ENCODE peak calls at places on chromosomes 11 and 22, in nine cellular contexts. One of them, this sample, is unnamed.
A peak's percentile ranks its signal among the peaks of the same experiment; 100 is the strongest.

GRCh38 chr11:64165842-64166635 is at the start of gene MACROD1:
- DNase-seq in H1: no peak
- DNase-seq in tibial nerve: peak; percentile 71
- DNase-seq in K562: peak; percentile 88
- DNase-seq in upper lobe of left lung: peak; percentile 97
- DNase-seq in A549: peak; percentile 91
- DNase-seq in SK-N-SH: peak; percentile 96
- DNase-seq in HepG2: peak; percentile 86
- DNase-seq in sigmoid colon: peak; percentile 93
- DNase-seq in this sample: peak; percentile 78

GRCh38 chr11:69657911-69658605 is 17.1 kb downstream of the LTO1 start:
- DNase-seq in tibial nerve: no peak
- DNase-seq in upper lobe of left lung: peak; percentile 84
- DNase-seq in K562: no peak
- DNase-seq in H1: no peak
- DNase-seq in A549: no peak
- DNase-seq in SK-N-SH: peak; percentile 38
- DNase-seq in HepG2: peak; percentile 97
- DNase-seq in sigmoid colon: no peak
- DNase-seq in this sample: no peak

GRCh38 chr22:19986410-19987341 is 29.9 kb downstream of the ARVCF start:
- DNase-seq in SK-N-SH: peak; percentile 99
- DNase-seq in tibial nerve: peak; percentile 59
- DNase-seq in K562: peak; percentile 100
- DNase-seq in HepG2: peak; percentile 42
- DNase-seq in sigmoid colon: peak; percentile 89
- DNase-seq in A549: peak; percentile 41
- DNase-seq in upper lobe of left lung: peak; percentile 96
- DNase-seq in H1: no peak
- DNase-seq in this sample: peak; percentile 84

GRCh38 chr11:34749666-34750659 is 129.1 kb downstream of the EHF start:
- DNase-seq in tibial nerve: peak; percentile 89
- DNase-seq in upper lobe of left lung: no peak
- DNase-seq in A549: no peak
- DNase-seq in K562: no peak
- DNase-seq in H1: no peak
- DNase-seq in HepG2: no peak
- DNase-seq in sigmoid colon: peak; percentile 72
- DNase-seq in SK-N-SH: no peak
- DNase-seq in this sample: no peak

GRCh38 chr11:48088682-48089050 is 108.3 kb downstream of the PTPRJ start:
- DNase-seq in H1: no peak
- DNase-seq in A549: no peak
- DNase-seq in SK-N-SH: no peak
- DNase-seq in K562: no peak
- DNase-seq in HepG2: no peak
- DNase-seq in upper lobe of left lung: no peak
- DNase-seq in sigmoid colon: no peak
- DNase-seq in tibial nerve: no peak
- DNase-seq in this sample: no peak

GRCh38 chr11:72556433-72556832 is 117.8 kb downstream of the PDE2A start:
- DNase-seq in tibial nerve: no peak
- DNase-seq in HepG2: no peak
- DNase-seq in H1: no peak
- DNase-seq in sigmoid colon: no peak
- DNase-seq in K562: no peak
- DNase-seq in A549: no peak
- DNase-seq in SK-N-SH: no peak
- DNase-seq in upper lobe of left lung: no peak
- DNase-seq in this sample: no peak

GRCh38 chr11:97136067-97136466 is 746.3 kb downstream of the JRKL start:
- DNase-seq in A549: no peak
- DNase-seq in sigmoid colon: no peak
- DNase-seq in SK-N-SH: no peak
- DNase-seq in tibial nerve: no peak
- DNase-seq in HepG2: no peak
- DNase-seq in K562: no peak
- DNase-seq in upper lobe of left lung: no peak
- DNase-seq in H1: no peak
- DNase-seq in this sample: no peak

GRCh38 chr11:18671246-18671645 is 27.3 kb upstream of the TMEM86A start:
- DNase-seq in A549: no peak
- DNase-seq in upper lobe of left lung: no peak
- DNase-seq in H1: no peak
- DNase-seq in HepG2: no peak
- DNase-seq in K562: no peak
- DNase-seq in sigmoid colon: no peak
- DNase-seq in SK-N-SH: no peak
- DNase-seq in tibial nerve: no peak
- DNase-seq in this sample: no peak

GRCh38 chr11:64415996-64416728 is 57.2 kb downstream of the RPS6KA4 start:
- DNase-seq in tibial nerve: no peak
- DNase-seq in K562: no peak
- DNase-seq in HepG2: no peak
- DNase-seq in H1: no peak
- DNase-seq in A549: no peak
- DNase-seq in sigmoid colon: no peak
- DNase-seq in upper lobe of left lung: no peak
- DNase-seq in SK-N-SH: no peak
- DNase-seq in this sample: no peak

GRCh38 chr11:1682225-1682901 is 14.6 kb upstream of the KRTAP5-6 start:
- DNase-seq in HepG2: peak; percentile 59
- DNase-seq in K562: no peak
- DNase-seq in upper lobe of left lung: no peak
- DNase-seq in sigmoid colon: no peak
- DNase-seq in H1: no peak
- DNase-seq in A549: no peak
- DNase-seq in tibial nerve: no peak
- DNase-seq in SK-N-SH: no peak
- DNase-seq in this sample: peak; percentile 11

GRCh38 chr11:4453118-4453517 is 4.0 kb downstream of the OR52K2 start:
- DNase-seq in tibial nerve: no peak
- DNase-seq in sigmoid colon: no peak
- DNase-seq in SK-N-SH: no peak
- DNase-seq in K562: no peak
- DNase-seq in A549: no peak
- DNase-seq in HepG2: no peak
- DNase-seq in H1: no peak
- DNase-seq in upper lobe of left lung: no peak
- DNase-seq in this sample: no peak

GRCh38 chr22:46149998-46150549 is at the start of gene PPARA:
- DNase-seq in A549: peak; percentile 51
- DNase-seq in upper lobe of left lung: peak; percentile 99
- DNase-seq in sigmoid colon: peak; percentile 94
- DNase-seq in HepG2: peak; percentile 46
- DNase-seq in tibial nerve: peak; percentile 82
- DNase-seq in H1: no peak
- DNase-seq in K562: peak; percentile 97
- DNase-seq in SK-N-SH: peak; percentile 100
- DNase-seq in this sample: peak; percentile 90

GRCh38 chr11:120316880-120317688 is 8.0 kb upstream of the TLCD5 start:
- DNase-seq in H1: no peak
- DNase-seq in HepG2: no peak
- DNase-seq in A549: no peak
- DNase-seq in K562: no peak
- DNase-seq in sigmoid colon: peak; percentile 78
- DNase-seq in SK-N-SH: no peak
- DNase-seq in tibial nerve: peak; percentile 30
- DNase-seq in upper lobe of left lung: no peak
- DNase-seq in this sample: peak; percentile 79

GRCh38 chr11:84648413-84648812 is 978.7 kb downstream of the DLG2 start:
- DNase-seq in SK-N-SH: no peak
- DNase-seq in H1: peak; percentile 31
- DNase-seq in sigmoid colon: no peak
- DNase-seq in HepG2: no peak
- DNase-seq in tibial nerve: no peak
- DNase-seq in K562: no peak
- DNase-seq in A549: no peak
- DNase-seq in upper lobe of left lung: no peak
- DNase-seq in this sample: no peak

GRCh38 chr22:39664485-39665200 is 94.1 kb downstream of the CACNA1I start:
- DNase-seq in SK-N-SH: peak; percentile 49
- DNase-seq in H1: peak; percentile 81
- DNase-seq in HepG2: no peak
- DNase-seq in K562: peak; percentile 97
- DNase-seq in A549: no peak
- DNase-seq in tibial nerve: no peak
- DNase-seq in sigmoid colon: no peak
- DNase-seq in upper lobe of left lung: peak; percentile 60
- DNase-seq in this sample: no peak

GRCh38 chr11:92671081-92671480 is 298.4 kb upstream of the MTNR1B start:
- DNase-seq in sigmoid colon: no peak
- DNase-seq in SK-N-SH: no peak
- DNase-seq in K562: no peak
- DNase-seq in HepG2: no peak
- DNase-seq in H1: no peak
- DNase-seq in A549: no peak
- DNase-seq in upper lobe of left lung: no peak
- DNase-seq in tibial nerve: no peak
- DNase-seq in this sample: no peak

DNA sequence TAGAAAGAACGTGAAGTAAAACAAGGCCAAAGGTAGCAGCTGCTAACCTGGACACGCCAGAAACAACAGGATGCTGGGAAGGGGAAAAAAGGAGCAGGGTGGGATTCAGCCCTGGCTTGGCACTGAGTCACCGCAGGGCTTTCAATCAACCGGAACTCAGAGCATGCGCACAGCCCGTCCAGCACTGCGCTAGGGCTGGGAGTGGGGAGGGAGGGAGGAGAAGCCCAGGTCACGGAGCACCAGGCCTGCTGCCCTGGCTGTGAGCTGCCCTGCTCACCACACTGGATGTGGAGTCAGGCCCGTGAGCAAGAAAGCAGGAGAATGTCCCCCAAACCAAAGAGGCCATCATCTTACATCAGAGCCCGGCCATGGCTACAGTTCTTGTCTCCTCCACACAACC is 51.5 kb downstream of the APOL1 start:
- DNase-seq in upper lobe of left lung: no peak
- DNase-seq in H1: no peak
- DNase-seq in K562: no peak
- DNase-seq in HepG2: no peak
- DNase-seq in tibial nerve: no peak
- DNase-seq in SK-N-SH: no peak
- DNase-seq in A549: no peak
- DNase-seq in sigmoid colon: no peak
- DNase-seq in this sample: no peak
- TF ChIP-seq EP300 in upper lobe of left lung: no peak
- TF ChIP-seq EP300 in H1: no peak
- TF ChIP-seq EP300 in K562: no peak
- TF ChIP-seq EP300 in HepG2: no peak
- TF ChIP-seq EP300 in tibial nerve: no peak
- TF ChIP-seq EP300 in SK-N-SH: no peak
- TF ChIP-seq EP300 in A549: no peak
- TF ChIP-seq EP300 in sigmoid colon: no peak
- TF ChIP-seq EP300 in this sample: no peak

GRCh38 chr11:114289779-114290178 is 6.4 kb upstream of the NNMT start:
- DNase-seq in H1: no peak
- DNase-seq in SK-N-SH: no peak
- DNase-seq in tibial nerve: no peak
- DNase-seq in sigmoid colon: no peak
- DNase-seq in HepG2: no peak
- DNase-seq in upper lobe of left lung: no peak
- DNase-seq in A549: no peak
- DNase-seq in K562: no peak
- DNase-seq in this sample: no peak

GRCh38 chr11:114291847-114292680 is 4.1 kb upstream of the NNMT start:
- DNase-seq in A549: peak; percentile 79
- DNase-seq in sigmoid colon: no peak
- DNase-seq in H1: no peak
- DNase-seq in SK-N-SH: no peak
- DNase-seq in upper lobe of left lung: no peak
- DNase-seq in K562: no peak
- DNase-seq in HepG2: no peak
- DNase-seq in tibial nerve: no peak
- DNase-seq in this sample: no peak

GRCh38 chr11:114291381-114291780 is 4.8 kb upstream of the NNMT start:
- DNase-seq in tibial nerve: no peak
- DNase-seq in A549: peak; percentile 63
- DNase-seq in SK-N-SH: no peak
- DNase-seq in H1: no peak
- DNase-seq in HepG2: no peak
- DNase-seq in K562: no peak
- DNase-seq in upper lobe of left lung: no peak
- DNase-seq in sigmoid colon: no peak
- DNase-seq in this sample: no peak

GRCh38 chr11:114288139-114288538 is 8.1 kb upstream of the NNMT start:
- DNase-seq in HepG2: no peak
- DNase-seq in H1: no peak
- DNase-seq in K562: no peak
- DNase-seq in A549: no peak
- DNase-seq in SK-N-SH: no peak
- DNase-seq in tibial nerve: no peak
- DNase-seq in sigmoid colon: no peak
- DNase-seq in upper lobe of left lung: no peak
- DNase-seq in this sample: no peak

GRCh38 chr11:114290503-114291239 is 5.5 kb upstream of the NNMT start:
- DNase-seq in A549: no peak
- DNase-seq in SK-N-SH: no peak
- DNase-seq in H1: no peak
- DNase-seq in upper lobe of left lung: no peak
- DNase-seq in sigmoid colon: no peak
- DNase-seq in HepG2: no peak
- DNase-seq in tibial nerve: no peak
- DNase-seq in K562: no peak
- DNase-seq in this sample: no peak
- H3K4me1 ChIP-seq in A549: peaks cover 67% of the 10 kb centered on the region
- H3K4me1 ChIP-seq in SK-N-SH: peaks cover 2% of the 10 kb centered on the region
- H3K4me1 ChIP-seq in H1: no peaks in the 10 kb centered on the region
- H3K4me1 ChIP-seq in upper lobe of left lung: peaks cover 32% of the 10 kb centered on the region
- H3K4me1 ChIP-seq in sigmoid colon: peaks cover 43% of the 10 kb centered on the region
- H3K4me1 ChIP-seq in HepG2: no peaks in the 10 kb centered on the region
- H3K4me1 ChIP-seq in tibial nerve: peaks cover 18% of the 10 kb centered on the region
- H3K4me1 ChIP-seq in K562: peaks cover 28% of the 10 kb centered on the region
- H3K4me1 ChIP-seq in this sample: peaks cover 8% of the 10 kb centered on the region

GRCh38 chr11:112958670-112959069 is 2.5 kb upstream of the NCAM1 start:
- DNase-seq in SK-N-SH: no peak
- DNase-seq in K562: no peak
- DNase-seq in A549: peak; percentile 12
- DNase-seq in tibial nerve: no peak
- DNase-seq in H1: no peak
- DNase-seq in sigmoid colon: no peak
- DNase-seq in upper lobe of left lung: no peak
- DNase-seq in HepG2: no peak
- DNase-seq in this sample: no peak
- TF ChIP-seq CTCF in SK-N-SH: peak; percentile 7
- TF ChIP-seq CTCF in K562: no peak
- TF ChIP-seq CTCF in A549: no peak
- TF ChIP-seq CTCF in tibial nerve: no peak
- TF ChIP-seq CTCF in H1: no peak
- TF ChIP-seq CTCF in sigmoid colon: no peak
- TF ChIP-seq CTCF in upper lobe of left lung: no peak
- TF ChIP-seq CTCF in HepG2: no peak
- TF ChIP-seq CTCF in this sample: no peak

DNA sequence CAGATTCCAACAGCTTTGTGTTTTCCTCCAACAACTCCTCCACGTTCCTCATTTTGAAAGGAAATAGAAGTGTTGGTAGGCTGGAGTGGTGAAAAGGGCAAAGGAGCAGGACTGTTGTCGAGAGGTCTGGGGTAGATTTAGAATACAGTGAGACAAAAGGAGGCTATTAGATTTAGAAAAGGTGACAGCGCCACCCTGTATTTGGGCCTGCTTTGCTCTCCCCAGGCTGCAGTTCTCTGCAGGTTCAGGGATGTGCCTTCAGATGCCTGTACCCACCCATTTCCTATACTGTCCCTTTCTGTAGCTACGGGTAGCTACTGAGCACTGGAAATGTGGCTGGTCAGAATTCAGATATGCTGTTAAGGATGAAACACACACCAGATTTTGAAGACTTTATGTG is 20.8 kb downstream of the MMP13 start:
- DNase-seq in tibial nerve: no peak
- DNase-seq in sigmoid colon: no peak
- DNase-seq in HepG2: no peak
- DNase-seq in A549: no peak
- DNase-seq in K562: no peak
- DNase-seq in SK-N-SH: no peak
- DNase-seq in upper lobe of left lung: no peak
- DNase-seq in H1: no peak
- DNase-seq in this sample: no peak
- TF ChIP-seq EP300 in tibial nerve: no peak
- TF ChIP-seq EP300 in sigmoid colon: no peak
- TF ChIP-seq EP300 in HepG2: no peak
- TF ChIP-seq EP300 in A549: no peak
- TF ChIP-seq EP300 in K562: no peak
- TF ChIP-seq EP300 in SK-N-SH: no peak
- TF ChIP-seq EP300 in upper lobe of left lung: no peak
- TF ChIP-seq EP300 in H1: no peak
- TF ChIP-seq EP300 in this sample: no peak

This sample was measured in ovary.